ENCODE peak calls at places on chromosomes 11 and 22, in nine cellular contexts. S is NCI-H510A, X is neural progenitor cell, C is GM19239, Z is fibroblast of the conjunctiva, R is hepatic stellate cell, O is activated T-cell treated with anti-CD3 and anti-CD28 coated beads for 24 hours, V is posterior cingulate gyrus, W is NCI-H2227 treated with DMSO at 0.1 percent for 48 hours. G is an unnamed sample.

GRCh38 chr11:2089536-2090165 is 49.5 kb downstream of the IGF2 start:
- DNase-seq in V (no peak), C (peak; percentile 50), X (peak; percentile 47), O (peak; percentile 37), S (no peak), W (no peak), R (peak; percentile 53), Z (peak; percentile 28), G (no peak)

GRCh38 chr11:210122-210802 is 2.8 kb downstream of the RIC8A start:
- DNase-seq in O (no peak), V (peak; percentile 27), S (no peak), X (no peak), R (peak; percentile 91), Z (no peak), W (no peak), C (no peak), G (no peak)

GRCh38 chr22:41380993-41381328 is 781 bp upstream of the TEF start:
- DNase-seq in V (no peak), S (no peak), W (no peak), C (no peak), Z (peak; percentile 72), O (no peak), R (peak; percentile 84), X (no peak), G (peak; percentile 74)

GRCh38 chr11:15615412-15616096 is 500.8 kb downstream of the INSC start:
- DNase-seq in V (no peak), X (peak; percentile 45), W (no peak), S (no peak), O (no peak), C (no peak), Z (no peak), R (no peak), G (no peak)

GRCh38 chr11:105000797-105001196 is 22.2 kb downstream of the CASP5 start:
- DNase-seq in X (peak; percentile 33), C (peak; percentile 2), R (no peak), Z (no peak), O (peak; percentile 49), V (no peak), W (no peak), S (no peak), G (peak; percentile 29)

GRCh38 chr22:40511604-40512003 is 124.9 kb downstream of the MRTFA start:
- DNase-seq in W (no peak), S (no peak), V (peak; percentile 69), X (no peak), C (no peak), O (no peak), R (no peak), Z (no peak), G (no peak)

GRCh38 chr11:117172678-117173421 is 5.7 kb upstream of the SIDT2 start:
- DNase-seq in X (no peak), W (no peak), O (no peak), C (no peak), S (no peak), Z (no peak), V (no peak), R (no peak), G (no peak)

GRCh38 chr11:4090258-4090657 is 4.3 kb upstream of the RRM1 start:
- DNase-seq in S (no peak), C (no peak), O (no peak), V (no peak), X (no peak), W (no peak), R (no peak), Z (no peak), G (no peak)

GRCh38 chr11:117062503-117062902 is 35.7 kb downstream of the SIK3 start:
- DNase-seq in Z (no peak), O (no peak), X (no peak), W (no peak), S (no peak), C (no peak), R (no peak), V (no peak), G (no peak)

GRCh38 chr11:17250561-17251350 is 25.8 kb upstream of the NUCB2 start:
- DNase-seq in R (no peak), C (no peak), V (no peak), O (no peak), S (no peak), W (no peak), Z (no peak), X (no peak), G (no peak)

GRCh38 chr11:119750056-119750455 is 21.1 kb upstream of the NECTIN1 start:
- DNase-seq in X (no peak), O (no peak), R (no peak), C (no peak), V (peak; percentile 66), Z (no peak), S (no peak), W (no peak), G (no peak)

GRCh38 chr11:77397631-77398030 is 76.3 kb downstream of the PAK1 start:
- DNase-seq in O (no peak), X (no peak), R (no peak), Z (no peak), S (no peak), W (no peak), C (no peak), V (no peak), G (no peak)

GRCh38 chr11:17703951-17704350 is 15.4 kb upstream of the MYOD1 start:
- DNase-seq in R (no peak), C (no peak), Z (no peak), V (no peak), S (no peak), W (no peak), X (no peak), O (no peak), G (no peak)

GRCh38 chr11:61021661-61022212 is 50.3 kb downstream of the CD6 start:
- DNase-seq in V (peak; percentile 81), O (peak; percentile 76), C (no peak), W (no peak), Z (no peak), S (no peak), X (peak; percentile 54), R (no peak), G (peak; percentile 75)

GRCh38 chr22:20156042-20156389 is 5.2 kb upstream of the CCDC188 start:
- DNase-seq in V (no peak), S (no peak), R (no peak), Z (no peak), O (no peak), X (no peak), C (no peak), W (no peak), G (no peak)